ENCODE peak calls at places on chromosomes 4 and X, in six cellular contexts. Q, N, J, P, M and C are unnamed samples.

GRCh38 chrX:17876135-17876534 is 15.0 kb upstream of the RAI2 start:
- DNase-seq in Q (no peak), N (no peak), J (no peak), P (no peak), M (no peak), C (no peak)

GRCh38 chr4:82898322-82899243 is 2.0 kb upstream of the THAP9 start:
- DNase-seq in Q (no peak), N (peak; percentile 61), J (peak; percentile 73), P (no peak), M (no peak), C (peak; percentile 83)

GRCh38 chr4:38673109-38673978 is 9.3 kb downstream of the KLF3 start:
- DNase-seq in Q (peak; percentile 39), N (no peak), J (no peak), P (no peak), M (no peak), C (peak; percentile 30)

GRCh38 chr4:156420557-156420956 is 466.9 kb upstream of the CTSO start:
- DNase-seq in Q (no peak), N (no peak), J (no peak), P (no peak), M (no peak), C (no peak)

GRCh38 chrX:11100281-11101035 is 10.7 kb upstream of the HCCS start:
- DNase-seq in Q (peak; percentile 52), N (no peak), J (peak; percentile 70), P (peak; percentile 8), M (no peak), C (peak; percentile 63)

GRCh38 chrX:20382518-20383291 is 116.0 kb upstream of the RPS6KA3 start:
- DNase-seq in Q (no peak), N (no peak), J (no peak), P (no peak), M (no peak), C (no peak)

GRCh38 chr4:137700072-137700471 is 167.8 kb upstream of the PCDH18 start:
- DNase-seq in Q (no peak), N (no peak), J (no peak), P (no peak), M (no peak), C (no peak)

GRCh38 chr4:8380511-8381415 is 59.8 kb downstream of the ACOX3 start:
- DNase-seq in Q (no peak), N (no peak), J (no peak), P (no peak), M (no peak), C (no peak)

GRCh38 chr4:150862829-150863228 is 152.3 kb downstream of the LRBA start:
- DNase-seq in Q (no peak), N (no peak), J (no peak), P (no peak), M (no peak), C (no peak)

GRCh38 chr4:109735566-109736454 is 5.9 kb upstream of the PLA2G12A start:
- DNase-seq in Q (no peak), N (no peak), J (no peak), P (no peak), M (no peak), C (no peak)

GRCh38 chr4:85919488-85919887 is 440.4 kb downstream of the MAPK10 start:
- DNase-seq in Q (no peak), N (no peak), J (no peak), P (no peak), M (no peak), C (no peak)

DNA sequence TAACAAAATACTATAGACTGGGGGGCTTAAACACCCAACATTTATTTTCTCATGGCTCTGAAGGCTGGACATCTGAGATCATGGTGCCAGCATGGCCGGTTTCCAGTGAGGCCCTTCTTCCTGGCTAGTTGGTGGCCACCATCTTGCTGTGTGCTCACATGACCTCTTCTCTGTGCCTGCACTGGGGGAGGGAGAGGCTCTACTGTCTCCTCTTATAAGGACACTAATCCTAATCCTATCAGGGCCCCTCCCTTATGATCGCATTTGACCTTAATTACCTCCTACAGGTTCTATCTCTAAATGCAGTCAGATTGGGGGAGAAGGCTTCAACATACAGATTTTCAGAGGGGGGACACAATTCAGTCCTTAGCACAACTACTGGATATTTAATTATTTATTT is 12.7 kb downstream of the CC2D2A start:
- DNase-seq in Q (no peak), N (no peak), J (no peak), P (no peak), M (no peak), C (no peak)
- H3K27ac ChIP-seq in Q (no peak overlapping the region), N (no peak overlapping the region), J (no peak overlapping the region), P (no peak overlapping the region), M (no peak overlapping the region), C (no peak overlapping the region)

GRCh38 chrX:24203072-24203808 is 53.7 kb downstream of the ZFX start:
- DNase-seq in Q (no peak), N (no peak), J (no peak), P (no peak), M (no peak), C (no peak)
- H3K27ac ChIP-seq in Q (no peak overlapping the region), N (no peak overlapping the region), J (no peak overlapping the region), P (no peak overlapping the region), M (no peak overlapping the region), C (no peak overlapping the region)

GRCh38 chr4:33063238-33063637 is 2343.1 kb downstream of the PCDH7 start:
- DNase-seq in Q (no peak), N (no peak), J (no peak), P (no peak), M (no peak), C (no peak)
- H3K27ac ChIP-seq in Q (no peak overlapping the region), N (no peak overlapping the region), J (no peak overlapping the region), P (no peak overlapping the region), M (no peak overlapping the region), C (no peak overlapping the region)

GRCh38 chr4:3045500-3045850 is 28.9 kb downstream of the HTT-AS start:
- DNase-seq in Q (no peak), N (peak; percentile 64), J (peak; percentile 85), P (no peak), M (peak; percentile 83), C (no peak)
- H3K27ac ChIP-seq in Q (no peak overlapping the region), N (peak overlapping the region; percentile 59), J (no peak overlapping the region), P (no peak overlapping the region), M (no peak overlapping the region), C (no peak overlapping the region)

GRCh38 chrX:78517124-78517523 is 142.0 kb downstream of the RTL3 start:
- DNase-seq in Q (no peak), N (no peak), J (no peak), P (no peak), M (peak; percentile 80), C (no peak)

GRCh38 chrX:78513996-78514745 is 145.0 kb downstream of the RTL3 start:
- DNase-seq in Q (no peak), N (no peak), J (no peak), P (no peak), M (no peak), C (no peak)

GRCh38 chrX:78514852-78515251 is 144.3 kb downstream of the RTL3 start:
- DNase-seq in Q (no peak), N (no peak), J (no peak), P (no peak), M (no peak), C (no peak)
- H3K27ac ChIP-seq in Q (no peak overlapping the region), N (no peak overlapping the region), J (no peak overlapping the region), P (no peak overlapping the region), M (no peak overlapping the region), C (no peak overlapping the region)